ENCODE peak calls at places on chromosomes 4 and X, in four cellular contexts. A is K562, B is A549, D is HepG2. Z is an unnamed sample.

GRCh38 chr4:98745372-98745771 is 87.0 kb upstream of the TSPAN5 start:
- DNase-seq in A (no peak), B (peak; percentile 30), D (peak; percentile 23), Z (no peak)

GRCh38 chr4:26701786-26702227 is 117.9 kb downstream of the TBC1D19 start:
- DNase-seq in A (peak; percentile 29), B (no peak), D (no peak), Z (no peak)

GRCh38 chrX:140928739-140929138 is 73.7 kb upstream of the SPANXB1 start:
- DNase-seq in A (no peak), B (no peak), D (no peak), Z (no peak)

GRCh38 chr4:1014395-1015167 is 3.2 kb downstream of the FGFRL1 start:
- DNase-seq in A (no peak), B (no peak), D (no peak), Z (no peak)

GRCh38 chr4:14771091-14771490 is 231.2 kb upstream of the CPEB2 start:
- DNase-seq in A (no peak), B (no peak), D (no peak), Z (no peak)

GRCh38 chrX:133454525-133455323 is 39.4 kb upstream of the GPC4 start:
- DNase-seq in A (no peak), B (no peak), D (no peak), Z (no peak)

GRCh38 chrX:128992107-128992971 is 531.0 kb downstream of the SMARCA1 start:
- DNase-seq in A (no peak), B (no peak), D (no peak), Z (no peak)

GRCh38 chr4:152920768-152921167 is 15.4 kb upstream of the FHDC1 start:
- DNase-seq in A (no peak), B (peak; percentile 60), D (no peak), Z (no peak)

GRCh38 chr4:170497105-170497504 is 407.3 kb upstream of the AADAT start:
- DNase-seq in A (no peak), B (peak; percentile 1), D (no peak), Z (no peak)

GRCh38 chr4:123546123-123546654 is 149.6 kb downstream of the SPRY1 start:
- DNase-seq in A (no peak), B (no peak), D (peak; percentile 68), Z (no peak)
- TF ChIP-seq MYC in A (no peak), B (no peak), D (no peak), Z (no peak)

DNA sequence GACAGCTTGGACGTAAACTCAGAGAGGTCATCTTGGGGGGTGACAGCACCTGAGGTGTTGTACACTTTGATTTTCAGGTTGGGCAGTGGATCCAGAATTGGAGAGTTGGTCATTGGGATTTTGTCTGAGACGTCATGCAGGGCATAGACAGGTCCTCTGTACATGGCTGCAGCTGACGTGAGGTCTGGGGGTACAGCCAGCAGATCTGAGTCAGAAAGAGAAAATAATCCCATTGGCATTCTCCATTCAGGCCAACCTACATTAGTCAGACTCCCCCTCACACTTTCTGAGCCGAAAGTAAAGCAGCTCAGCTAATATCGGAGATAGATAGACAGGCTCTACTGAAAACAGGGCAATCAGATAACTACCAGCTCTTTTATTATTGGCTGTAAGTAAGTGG is 329.7 kb downstream of the UNC5C start:
- DNase-seq in A (no peak), B (no peak), D (no peak), Z (no peak)
- TF ChIP-seq JUN in A (no peak), B (no peak), D (no peak), Z (no peak)

GRCh38 chr4:104436542-104436941 is 58.2 kb downstream of the CXXC4 start:
- DNase-seq in A (no peak), B (no peak), D (no peak), Z (no peak)
- TF ChIP-seq MYC in A (no peak), B (no peak), D (no peak), Z (no peak)

DNA sequence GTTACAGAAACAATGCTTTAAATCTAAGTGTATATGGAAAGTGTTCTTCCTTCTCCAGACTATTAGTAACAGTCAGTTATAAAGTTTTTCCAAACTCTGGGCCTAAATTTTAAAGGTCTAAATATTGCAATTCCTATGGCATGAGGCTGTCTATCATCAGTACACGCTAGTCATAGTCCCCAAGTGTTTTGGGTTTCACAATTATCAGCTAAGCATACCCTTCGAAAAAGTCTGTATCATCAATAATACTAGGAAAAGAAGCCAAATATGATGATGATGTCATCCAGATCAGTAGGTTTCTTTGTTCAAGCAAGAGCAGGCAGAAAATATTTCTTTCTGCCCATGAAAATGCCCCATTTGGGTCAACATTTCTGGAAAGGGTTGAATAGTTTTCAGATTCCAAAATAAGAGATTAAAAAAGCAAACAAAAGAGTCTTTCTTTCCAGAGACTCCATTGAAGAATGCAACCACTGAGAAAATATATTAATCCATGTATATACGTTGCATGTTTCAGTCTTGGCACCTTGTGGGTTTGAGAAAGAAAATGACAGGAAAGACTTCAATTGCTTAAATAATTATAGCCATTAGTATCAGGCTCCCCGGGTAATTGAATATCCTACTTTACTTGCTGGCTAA is 173.8 kb downstream of the CAMK2D start:
- DNase-seq in A (no peak), B (no peak), D (no peak), Z (no peak)
- TF ChIP-seq JUN in A (no peak), B (no peak), D (no peak), Z (no peak)

DNA sequence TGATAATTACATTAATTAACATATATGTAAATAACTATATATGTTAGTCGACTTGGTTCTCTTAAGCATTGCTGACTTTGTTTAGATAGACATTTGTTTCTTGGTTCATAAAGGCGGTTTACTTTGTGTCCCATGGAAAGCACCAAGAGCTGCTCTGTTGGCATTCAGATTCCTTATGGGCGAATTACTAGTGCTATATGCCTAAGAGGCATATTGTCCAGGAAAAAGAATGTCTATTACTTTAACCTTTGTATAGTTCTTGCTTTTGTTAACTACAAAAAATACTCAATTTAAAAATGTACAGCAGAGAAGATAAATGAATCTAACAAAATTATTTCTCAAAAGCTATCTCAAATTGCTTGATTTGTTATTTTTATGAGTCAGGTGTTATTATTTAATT is 532.8 kb downstream of the FAT4 start:
- DNase-seq in A (no peak), B (no peak), D (no peak), Z (no peak)
- TF ChIP-seq MYC in A (no peak), B (no peak), D (no peak), Z (no peak)

GRCh38 chrX:69179380-69179911 is 14.2 kb upstream of the PJA1 start:
- DNase-seq in A (no peak), B (no peak), D (no peak), Z (no peak)
- TF ChIP-seq JUN in A (no peak), B (no peak), D (no peak), Z (no peak)

DNA sequence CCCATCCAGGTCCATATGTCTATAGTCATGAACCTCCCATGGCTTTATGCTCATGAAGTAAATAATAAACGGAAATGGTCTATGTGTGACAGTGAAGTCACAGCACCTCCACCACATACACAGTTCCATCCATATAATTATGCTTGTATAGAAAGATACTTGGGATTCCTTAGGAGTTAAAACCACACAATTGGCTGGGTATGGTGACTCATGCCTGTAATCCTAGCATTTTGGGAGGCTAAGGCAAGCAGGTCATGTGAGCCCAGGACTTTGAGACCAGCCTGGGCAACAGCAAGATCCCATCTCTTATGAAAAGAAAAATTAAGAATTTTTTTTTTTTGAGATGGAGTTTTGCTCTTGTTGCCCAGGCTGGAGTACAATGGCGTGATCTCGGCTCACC is 55.6 kb upstream of the RBM47 start:
- DNase-seq in A (no peak), B (peak; percentile 21), D (peak; percentile 26), Z (no peak)
- TF ChIP-seq MYC in A (no peak), B (no peak), D (no peak), Z (no peak)

GRCh38 chr4:185634066-185634652 is 98.9 kb upstream of the PDLIM3 start:
- DNase-seq in A (peak; percentile 43), B (peak; percentile 31), D (peak; percentile 9), Z (no peak)
- TF ChIP-seq JUN in A (no peak), B (no peak), D (no peak), Z (no peak)

GRCh38 chr4:176579233-176579632 is 213.5 kb downstream of the VEGFC start:
- DNase-seq in A (no peak), B (peak; percentile 87), D (no peak), Z (no peak)
- TF ChIP-seq MYC in A (no peak), B (no peak), D (no peak), Z (no peak)

DNA sequence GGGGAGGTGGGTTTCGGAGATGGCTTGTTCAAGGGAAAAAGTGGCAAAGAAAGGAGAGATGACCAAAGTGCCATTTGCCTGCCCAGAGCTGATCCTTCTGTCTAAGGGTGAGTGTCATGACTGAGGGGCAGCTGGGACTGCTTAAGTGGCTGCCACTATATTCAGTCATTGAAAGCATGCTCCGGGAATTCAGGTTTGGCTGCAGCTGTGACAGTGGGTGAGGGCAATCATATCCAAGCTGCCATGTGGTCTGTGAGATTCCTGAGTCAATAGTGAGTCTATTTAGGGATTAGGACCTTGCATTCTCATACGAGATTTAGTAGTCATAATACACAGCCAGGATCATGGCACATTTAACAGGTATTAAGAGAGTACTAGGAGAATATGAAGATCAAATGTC is 138.8 kb upstream of the BANK1 start:
- DNase-seq in A (no peak), B (no peak), D (no peak), Z (no peak)
- TF ChIP-seq JUN in A (no peak), B (no peak), D (no peak), Z (no peak)

Z was measured in endothelial cell of umbilical vein.